ENCODE peak calls at places on chromosomes 7 and 10, in five cellular contexts. V is HCT116, F is GM13977, N is mesothelial cell of epicardium, W is colonic mucosa. S is an unnamed sample.

GRCh38 chr7:99042957-99043356 is 101.0 kb downstream of the SMURF1 start:
- DNase-seq in N (no peak), V (no peak), W (peak), F (no peak), S (no peak)

GRCh38 chr7:27242580-27243339 is at the start of gene EVX1:
- DNase-seq in N (no peak), W (no peak), V (no peak), F (peak), S (no peak)

GRCh38 chr7:28685660-28686417 is 272.3 kb downstream of the TRIL start:
- DNase-seq in F (peak), N (peak), W (peak), V (peak), S (peak)

GRCh38 chr7:135928136-135928535 is 49.0 kb downstream of the MTPN start:
- DNase-seq in V (no peak), F (no peak), N (no peak), W (no peak), S (no peak)

GRCh38 chr7:92794846-92795245 is 41.5 kb downstream of the CDK6 start:
- DNase-seq in N (no peak), V (no peak), W (no peak), F (no peak), S (no peak)

GRCh38 chr7:101935521-101936141 is 118.2 kb downstream of the CUX1 start:
- DNase-seq in W (peak), V (no peak), N (no peak), F (no peak), S (no peak)

GRCh38 chr7:41685684-41686083 is 17.2 kb downstream of the INHBA start:
- DNase-seq in V (no peak), F (no peak), N (no peak), W (no peak), S (no peak)

GRCh38 chr10:71090801-71091200 is 121.6 kb upstream of the UNC5B start:
- DNase-seq in F (no peak), V (no peak), W (no peak), N (no peak), S (no peak)

GRCh38 chr7:1611708-1612241 is 41.9 kb upstream of the PSMG3 start:
- DNase-seq in N (no peak), W (no peak), V (peak), F (no peak), S (peak)

GRCh38 chr7:92740713-92741126 is 95.7 kb downstream of the CDK6 start:
- DNase-seq in W (no peak), N (no peak), V (no peak), F (no peak), S (no peak)

GRCh38 chr7:16267953-16268820 is 153.2 kb downstream of the CRPPA start:
- DNase-seq in V (no peak), N (no peak), W (no peak), F (no peak), S (no peak)

GRCh38 chr7:21980921-21981320 is 35.2 kb upstream of the CDCA7L start:
- DNase-seq in W (no peak), V (no peak), F (no peak), N (no peak), S (no peak)

GRCh38 chr7:157660971-157661610 is 324.3 kb downstream of the DNAJB6 start:
- DNase-seq in V (no peak), N (no peak), W (no peak), F (no peak), S (no peak)

GRCh38 chr7:13835442-13835841 is 154.0 kb downstream of the ETV1 start:
- DNase-seq in V (no peak), N (no peak), W (no peak), F (no peak), S (no peak)

GRCh38 chr10:101403161-101403560 is 49.2 kb downstream of the BTRC start:
- DNase-seq in W (no peak), V (no peak), F (no peak), N (no peak), S (no peak)

GRCh38 chr10:49441488-49442476 is 45.9 kb upstream of the DRGX start:
- DNase-seq in F (no peak), V (no peak), N (no peak), W (no peak), S (no peak)

GRCh38 chr7:151896486-151896885 is 19.6 kb upstream of the PRKAG2 start:
- DNase-seq in V (no peak), N (no peak), F (no peak), W (no peak), S (no peak)

GRCh38 chr7:132295198-132295597 is 281.1 kb downstream of the PLXNA4 start:
- DNase-seq in W (no peak), F (no peak), N (no peak), V (no peak), S (no peak)

GRCh38 chr7:29564455-29565185 is 985 bp downstream of the PRR15 start:
- DNase-seq in F (peak), V (no peak), W (peak), N (no peak), S (no peak)

GRCh38 chr10:31149835-31150512 is 118.3 kb upstream of the ZNF438 start:
- DNase-seq in W (no peak), F (no peak), N (no peak), V (no peak), S (no peak)

GRCh38 chr10:78071857-78072179 is 38.2 kb downstream of the RPS24 start:
- DNase-seq in F (no peak), N (no peak), V (no peak), W (no peak), S (no peak)

GRCh38 chr10:78071140-78071856 is 37.6 kb downstream of the RPS24 start:
- DNase-seq in F (no peak), V (no peak), N (no peak), W (no peak), S (no peak)

GRCh38 chr10:78069151-78069550 is 35.5 kb downstream of the RPS24 start:
- DNase-seq in F (no peak), W (no peak), N (no peak), V (no peak), S (no peak)

GRCh38 chr10:78072504-78072903 is 38.8 kb downstream of the RPS24 start:
- DNase-seq in V (no peak), N (no peak), F (no peak), W (no peak), S (no peak)

DNA sequence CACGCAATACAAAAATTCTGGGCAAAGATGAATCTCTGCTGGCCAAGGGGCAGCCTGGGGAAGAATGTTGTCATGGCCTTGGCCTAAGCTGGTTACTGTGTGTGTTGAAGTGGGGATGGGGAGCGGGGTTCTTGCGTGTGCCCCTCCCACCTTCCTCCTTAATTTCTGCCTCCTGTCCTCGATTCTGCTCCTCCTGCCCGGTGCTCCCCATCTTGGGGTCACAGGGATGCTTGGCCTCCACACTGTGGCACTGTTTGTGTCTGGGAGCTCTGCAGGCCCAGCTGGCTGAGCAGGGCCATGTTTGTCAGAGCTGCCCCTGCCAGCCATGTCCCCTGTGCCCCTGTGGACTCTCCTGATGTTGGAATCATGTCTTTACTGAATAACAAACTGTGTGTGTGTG is 37.1 kb downstream of the RPS24 start:
- DNase-seq in W (no peak), F (no peak), V (no peak), N (no peak), S (no peak)
- TF ChIP-seq CTCF in W (no peak), F (no peak), V (no peak), N (no peak), S (no peak)

GRCh38 chr10:100106865-100107264 is 25.2 kb upstream of the CPN1 start:
- DNase-seq in N (no peak), W (no peak), F (no peak), V (no peak), S (no peak)

GRCh38 chr10:100101526-100102076 is 19.9 kb upstream of the CPN1 start:
- DNase-seq in F (no peak), N (no peak), V (no peak), W (peak), S (no peak)

GRCh38 chr10:100104300-100104699 is 22.6 kb upstream of the CPN1 start:
- DNase-seq in W (no peak), N (no peak), V (no peak), F (no peak), S (no peak)

GRCh38 chr10:100103581-100103980 is 21.9 kb upstream of the CPN1 start:
- DNase-seq in W (no peak), V (no peak), N (no peak), F (no peak), S (no peak)

GRCh38 chr10:100100651-100101525 is 19.2 kb upstream of the CPN1 start:
- DNase-seq in W (no peak), F (no peak), V (peak), N (no peak), S (no peak)
- TF ChIP-seq CTCF in W (no peak), F (peak), V (peak), N (no peak), S (peak)

GRCh38 chr10:54985732-54986131 is 184.7 kb upstream of the PCDH15 start:
- DNase-seq in V (no peak), F (peak), W (no peak), N (no peak), S (no peak)
- TF ChIP-seq CTCF in V (no peak), F (peak), W (no peak), N (peak), S (no peak)

GRCh38 chr7:46775776-46776175 is 806.1 kb downstream of the TNS3 start:
- DNase-seq in W (no peak), N (no peak), V (no peak), F (no peak), S (peak)

GRCh38 chr7:46772740-46773139 is 809.2 kb downstream of the TNS3 start:
- DNase-seq in V (no peak), W (no peak), N (no peak), F (no peak), S (no peak)

GRCh38 chr7:46774515-46774914 is 807.4 kb downstream of the TNS3 start:
- DNase-seq in V (no peak), F (no peak), W (no peak), N (no peak), S (no peak)

GRCh38 chr7:46775020-46775419 is 806.9 kb downstream of the TNS3 start:
- DNase-seq in W (no peak), N (no peak), F (no peak), V (no peak), S (no peak)

GRCh38 chr7:46776790-46777189 is 805.1 kb downstream of the TNS3 start:
- DNase-seq in F (no peak), W (no peak), V (no peak), N (no peak), S (no peak)
- TF ChIP-seq CTCF in F (peak), W (no peak), V (peak), N (peak), S (peak)

DNA sequence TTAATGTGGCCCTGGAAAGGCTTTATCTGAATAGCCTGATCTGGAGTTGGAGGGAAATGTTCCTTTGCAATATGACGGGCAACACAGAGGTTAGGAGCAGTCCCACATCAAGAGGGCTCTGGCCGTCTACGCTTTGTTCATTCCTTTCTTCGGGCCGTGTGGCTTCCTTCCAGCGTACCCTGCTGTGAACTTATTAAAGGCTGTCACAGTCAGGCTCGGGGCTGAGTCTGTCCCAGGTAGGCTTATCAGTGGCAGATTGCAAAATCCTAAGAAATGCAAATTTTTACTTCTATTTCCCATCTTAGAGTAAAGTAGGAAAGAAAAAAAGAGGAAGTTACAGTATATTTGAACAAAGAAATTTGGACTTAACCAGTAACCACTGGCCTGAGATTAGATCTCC is 453.1 kb upstream of the MKI67 start:
- DNase-seq in V (no peak), F (no peak), N (no peak), W (no peak), S (no peak)
- TF ChIP-seq CTCF in V (no peak), F (no peak), N (no peak), W (no peak), S (no peak)

GRCh38 chr7:154795014-154795413 is 207.9 kb downstream of the PAXIP1 start:
- DNase-seq in F (no peak), N (no peak), V (no peak), W (no peak), S (no peak)

GRCh38 chr7:154792436-154793055 is 210.4 kb downstream of the PAXIP1 start:
- DNase-seq in V (no peak), W (no peak), F (no peak), N (no peak), S (no peak)

GRCh38 chr7:154791611-154792010 is 211.3 kb downstream of the PAXIP1 start:
- DNase-seq in N (no peak), W (no peak), V (no peak), F (no peak), S (no peak)

GRCh38 chr7:154795437-154795836 is 207.5 kb downstream of the PAXIP1 start:
- DNase-seq in V (no peak), N (no peak), W (no peak), F (no peak), S (no peak)

GRCh38 chr7:154794147-154794780 is 208.7 kb downstream of the PAXIP1 start:
- DNase-seq in W (peak), F (no peak), V (no peak), N (no peak), S (no peak)
- TF ChIP-seq CTCF in W (peak), F (no peak), V (no peak), N (peak), S (no peak)

GRCh38 chr7:43217055-43217454 is 104.6 kb downstream of the HECW1 start:
- DNase-seq in N (no peak), F (no peak), W (no peak), V (no peak), S (no peak)
- TF ChIP-seq CTCF in N (no peak), F (no peak), W (no peak), V (no peak), S (no peak)

GRCh38 chr7:103063895-103064294 is 10.7 kb downstream of the FBXL13 start:
- DNase-seq in F (no peak), W (no peak), N (no peak), V (no peak), S (no peak)
- TF ChIP-seq CTCF in F (no peak), W (no peak), N (no peak), V (no peak), S (no peak)

S was measured in AG09309.